ENCODE peak calls at places on chromosomes 3 and 15, in five cellular contexts. A, R, G, K and P are unnamed samples. For H3K4me1, the result is how much of the 10 kb centered on the place peaks cover.

GRCh38 chr3:54843352-54843751 is 84.5 kb downstream of the LRTM1 start:
- DNase-seq in A (no peak), R (no peak), G (no peak), K (no peak), P (no peak)

GRCh38 chr3:74592359-74592758 is 22.1 kb downstream of the CNTN3 start:
- DNase-seq in A (no peak), R (no peak), K (no peak), G (no peak), P (no peak)

GRCh38 chr3:155302891-155303290 is 9.4 kb upstream of the STRIT1 start:
- DNase-seq in G (no peak), K (no peak), A (no peak), R (no peak), P (no peak)

GRCh38 chr3:134375542-134376384 is 1.5 kb upstream of the AMOTL2 start:
- DNase-seq in A (peak), R (no peak), G (no peak), K (no peak), P (no peak)

GRCh38 chr3:13853256-13853977 is 26.5 kb downstream of the WNT7A start:
- DNase-seq in R (no peak), G (no peak), A (peak), K (no peak), P (no peak)

GRCh38 chr3:121592856-121593702 is at the start of gene FBXO40:
- DNase-seq in K (no peak), R (peak), G (no peak), A (no peak), P (peak)

GRCh38 chr3:40379674-40380306 is 7.2 kb upstream of the ENTPD3 start:
- DNase-seq in K (no peak), R (no peak), G (no peak), A (no peak), P (no peak)

GRCh38 chr3:117489663-117490079 is 780.1 kb downstream of the TUSC7 start:
- DNase-seq in G (no peak), K (no peak), A (no peak), R (no peak), P (no peak)

GRCh38 chr15:89171136-89172072 is 50.0 kb downstream of the RLBP1 start:
- DNase-seq in G (peak), A (no peak), K (peak), R (peak), P (no peak)

GRCh38 chr3:48428863-48429415 is 947 bp downstream of the PLXNB1 start:
- DNase-seq in A (peak), K (no peak), R (peak), G (no peak), P (peak)

GRCh38 chr3:4752201-4753072 is 226.8 kb upstream of the BHLHE40 start:
- DNase-seq in R (no peak), G (peak), A (no peak), K (peak), P (no peak)

GRCh38 chr15:81851307-81851706 is 194.5 kb downstream of the MEX3B start:
- DNase-seq in G (no peak), K (no peak), R (no peak), A (no peak), P (no peak)

GRCh38 chr3:50123394-50124361 is 31.4 kb upstream of the SEMA3F start:
- DNase-seq in R (no peak), A (peak), G (no peak), K (no peak), P (no peak)

GRCh38 chr3:139136459-139137190 is 91.9 kb upstream of the PRR23C start:
- DNase-seq in K (no peak), G (no peak), A (no peak), R (no peak), P (no peak)

GRCh38 chr3:158539414-158540014 is 31.5 kb upstream of the MLF1 start:
- DNase-seq in A (no peak), R (peak), G (peak), K (peak), P (no peak)

GRCh38 chr15:42621386-42621785 is 46.0 kb downstream of the STARD9 start:
- DNase-seq in K (no peak), G (no peak), R (no peak), A (no peak), P (no peak)

GRCh38 chr3:38271552-38271951 is 5.9 kb downstream of the SLC22A13 start:
- DNase-seq in A (no peak), R (no peak), G (no peak), K (no peak), P (no peak)

GRCh38 chr3:134606033-134607025 is 44.5 kb downstream of the KY start:
- DNase-seq in K (no peak), G (no peak), R (no peak), A (peak), P (no peak)

GRCh38 chr3:23999012-23999641 is 54.0 kb downstream of the NR1D2 start:
- DNase-seq in G (peak), R (peak), K (no peak), A (peak), P (peak)

GRCh38 chr3:185645596-185646381 is 59.7 kb downstream of the SENP2 start:
- DNase-seq in R (no peak), K (no peak), A (no peak), G (no peak), P (no peak)

GRCh38 chr3:122101646-122102045 is 46.5 kb downstream of the CD86 start:
- DNase-seq in K (peak), G (peak), A (no peak), R (no peak), P (no peak)

GRCh38 chr15:66692391-66692790 is 9.6 kb upstream of the SMAD6 start:
- DNase-seq in R (no peak), G (no peak), K (no peak), A (no peak), P (no peak)

GRCh38 chr15:73139416-73140082 is 87.3 kb downstream of the NEO1 start:
- DNase-seq in K (no peak), G (no peak), A (no peak), R (no peak), P (no peak)

GRCh38 chr15:64333986-64334385 is 22.0 kb downstream of the CSNK1G1 start:
- DNase-seq in G (no peak), K (peak), R (no peak), A (no peak), P (no peak)
- H3K27ac ChIP-seq in G (no peak), K (no peak), R (no peak), A (no peak), P (no peak)

GRCh38 chr15:49610166-49610918 is 10.3 kb downstream of the FAM227B start:
- DNase-seq in K (no peak), G (no peak), A (no peak), R (no peak), P (no peak)
- H3K4me1 ChIP-seq in K (under half), G (under half), A (under half), R (under half), P (under half)

GRCh38 chr3:156691920-156692319 is 17.5 kb downstream of the TIPARP start:
- DNase-seq in G (no peak), K (peak), A (no peak), R (no peak), P (no peak)
- H3K4me3 ChIP-seq in G (peak), K (no peak), A (no peak), R (no peak), P (peak)

DNA sequence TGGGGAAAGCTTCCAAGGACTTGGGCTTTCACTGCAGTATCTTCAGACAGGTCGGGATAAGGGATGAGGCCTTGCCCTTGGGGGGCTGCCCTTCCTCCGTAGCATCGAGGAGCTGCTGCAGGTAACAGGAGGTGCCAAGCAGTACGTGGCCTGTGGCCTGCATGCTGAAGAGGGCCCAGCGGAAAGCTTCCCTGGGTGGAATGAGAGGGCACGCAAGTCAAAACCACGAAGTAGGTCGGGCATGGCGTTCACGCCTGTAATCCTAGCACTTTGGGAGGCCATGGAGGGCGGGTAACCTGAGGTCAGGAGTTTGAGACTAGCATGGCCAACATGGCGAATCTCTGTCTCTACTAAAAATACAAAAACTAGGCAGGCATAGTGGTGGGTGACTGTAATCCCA is 12.9 kb downstream of the CIDEC start:
- DNase-seq in G (no peak), K (no peak), A (no peak), R (no peak), P (no peak)
- H3K27ac ChIP-seq in G (peak), K (no peak), A (peak), R (no peak), P (no peak)

GRCh38 chr15:69725210-69725609 is 272.6 kb downstream of the RPLP1 start:
- DNase-seq in R (no peak), G (no peak), K (no peak), A (no peak), P (no peak)
- H3K4me1 ChIP-seq in R (under half), G (under half), K (under half), A (under half), P (under half)

DNA sequence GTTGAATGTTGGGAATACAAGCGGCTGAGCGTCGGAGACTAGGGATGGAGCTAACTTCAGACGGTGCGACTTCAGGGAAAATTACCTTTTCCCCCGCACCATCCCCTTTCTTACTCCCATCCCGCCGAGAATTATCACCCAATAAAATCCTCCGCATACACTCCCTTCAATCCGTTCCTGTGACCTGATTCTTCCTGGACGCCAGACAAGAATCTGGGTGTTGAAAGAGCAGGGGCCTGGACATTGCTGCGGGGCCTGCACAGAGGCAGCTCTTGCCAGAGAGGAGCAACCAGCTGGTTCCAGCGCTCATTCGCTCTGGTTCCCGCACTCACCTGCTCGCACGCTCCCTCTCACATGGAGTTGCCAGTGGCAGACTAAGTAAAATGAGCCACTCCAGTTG is 241.9 kb downstream of the ALCAM start:
- DNase-seq in G (no peak), K (no peak), R (peak), A (no peak), P (no peak)
- H3K4me3 ChIP-seq in G (no peak), K (no peak), R (no peak), A (no peak), P (no peak)

GRCh38 chr15:85453144-85453872 is 72.9 kb downstream of the AKAP13 start:
- DNase-seq in R (no peak), K (no peak), G (no peak), A (no peak), P (no peak)
- H3K27ac ChIP-seq in R (no peak), K (no peak), G (peak), A (no peak), P (no peak)

DNA sequence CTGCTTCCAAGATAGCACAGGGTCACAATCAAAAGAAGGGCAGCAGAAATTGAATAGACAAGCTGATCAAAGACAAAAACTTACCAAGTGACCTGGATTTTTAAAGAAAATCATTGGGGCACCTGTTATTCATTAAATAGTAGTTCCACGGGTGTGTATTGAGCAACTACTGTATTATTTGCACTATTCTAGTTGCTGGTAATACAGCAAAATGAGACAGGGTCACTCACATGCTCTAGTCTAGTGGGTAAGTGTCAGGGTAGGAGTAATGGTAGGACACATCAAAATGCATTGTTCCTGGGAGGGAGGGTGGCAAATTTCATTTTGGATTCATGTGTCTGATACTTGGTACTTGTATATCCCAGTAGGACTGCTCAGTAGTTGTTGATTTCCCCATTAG is 127.9 kb downstream of the SQOR start:
- DNase-seq in K (no peak), A (no peak), R (no peak), G (no peak), P (no peak)
- H3K4me1 ChIP-seq in K (under half), A (under half), R (under half), G (under half), P (under half)